ENCODE peak calls at places on chromosomes 6 and 20, in seven cellular contexts. N is stimulated activated CD4-positive, alpha-beta T cell treated with anti-CD3 and anti-CD28 coated beads, Interleukin-12 subunit alpha, Interleukin-12 subunit beta, amount 100 ng/mL, for 4 hours; S is psoas muscle; Y is hypothalamus; E is stimulated activated effector memory CD8-positive, alpha-beta T cell treated with anti-CD3 and anti-CD28 coated beads, Interleukin-12 subunit alpha, Interleukin-12 subunit beta, amount 100 ng/mL, for 72 hours; K is OCI-M1; D is AG04450. P is an unnamed sample.

GRCh38 chr20:8431538-8432434 is 299.7 kb downstream of the PLCB1 start:
- DNase-seq in Y (no peak), N (no peak), E (no peak), K (no peak), S (peak; percentile 53), D (no peak), P (peak; percentile 84)

GRCh38 chr6:88246654-88247053 is 80.5 kb upstream of the CNR1 start:
- DNase-seq in N (no peak), E (no peak), S (no peak), D (no peak), K (peak; percentile 87), Y (no peak), P (no peak)

GRCh38 chr6:52328303-52328662 is 33.7 kb upstream of the PAQR8 start:
- DNase-seq in D (no peak), S (no peak), E (no peak), Y (no peak), N (no peak), K (no peak), P (no peak)

GRCh38 chr6:106275692-106276091 is 49.9 kb downstream of the ATG5 start:
- DNase-seq in S (no peak), Y (no peak), N (no peak), K (no peak), E (no peak), D (no peak), P (no peak)

GRCh38 chr20:21096321-21097043 is 9.7 kb downstream of the LINC00237 start:
- DNase-seq in E (no peak), Y (no peak), D (no peak), N (no peak), S (no peak), K (peak; percentile 62), P (no peak)

GRCh38 chr20:34180460-34181108 is 60.6 kb upstream of the ASIP start:
- DNase-seq in S (no peak), N (no peak), K (no peak), D (no peak), E (no peak), Y (no peak), P (no peak)

GRCh38 chr6:4788953-4789584 is 12.9 kb downstream of the CDYL start:
- DNase-seq in E (no peak), N (no peak), Y (no peak), K (no peak), S (no peak), D (no peak), P (no peak)

GRCh38 chr20:53466279-53466678 is 127.4 kb downstream of the ZNF217 start:
- DNase-seq in K (no peak), D (no peak), N (no peak), S (no peak), Y (no peak), E (no peak), P (no peak)

GRCh38 chr20:57500235-57500634 is 24.7 kb downstream of the CTCFL start:
- DNase-seq in E (no peak), N (no peak), K (no peak), D (no peak), S (no peak), Y (no peak), P (no peak)